ENCODE peak calls at places on chromosomes 3 and 15, in nine cellular contexts. C is CD8-positive, alpha-beta T cell; P is neural progenitor cell; N is OCI-LY7; Z is Peyer's patch; I is heart left ventricle; D is adrenal gland; E is HAP-1; B is prostate gland. J is an unnamed sample.
A peak's percentile ranks its signal among the peaks of the same experiment; 100 is the strongest.

GRCh38 chr15:70427531-70428120 is 329.9 kb upstream of the TLE3 start:
- DNase-seq in Z (no peak), C (no peak), P (no peak), D (no peak), E (no peak), N (no peak), I (no peak), B (no peak), J (peak; percentile 40)

GRCh38 chr15:47718474-47719440 is 1.5 kb downstream of the SEMA6D start:
- DNase-seq in I (peak; percentile 50), C (no peak), Z (no peak), B (peak; percentile 23), D (no peak), N (no peak), P (peak; percentile 59), E (peak; percentile 41), J (peak; percentile 8)

GRCh38 chr15:79595995-79596622 is 164.0 kb downstream of the MINAR1 start:
- DNase-seq in Z (no peak), P (peak; percentile 94), B (peak; percentile 22), C (no peak), N (peak; percentile 92), D (peak; percentile 83), E (peak; percentile 91), I (no peak), J (peak; percentile 84)

GRCh38 chr3:133885241-133885711 is 10.4 kb downstream of the RAB6B start:
- DNase-seq in N (no peak), B (no peak), C (no peak), P (no peak), Z (no peak), E (no peak), I (no peak), D (no peak), J (no peak)

GRCh38 chr3:53254810-53255359 is 937 bp downstream of the TKT start:
- DNase-seq in P (peak; percentile 88), D (peak; percentile 78), I (peak; percentile 80), C (peak; percentile 43), Z (peak; percentile 64), B (peak; percentile 69), N (peak; percentile 78), E (peak; percentile 89), J (peak; percentile 64)

GRCh38 chr3:179181021-179181472 is 32.9 kb downstream of the PIK3CA start:
- DNase-seq in D (no peak), N (no peak), Z (no peak), C (no peak), I (no peak), P (no peak), E (no peak), B (no peak), J (peak; percentile 75)

GRCh38 chr3:42830437-42831320 is 21.4 kb downstream of the ACKR2 start:
- DNase-seq in E (peak; percentile 24), B (no peak), C (no peak), D (no peak), P (peak; percentile 77), Z (no peak), I (no peak), N (peak; percentile 35), J (peak; percentile 75)

GRCh38 chr3:56753206-56753605 is 48.5 kb downstream of the ARHGEF3 start:
- DNase-seq in E (no peak), N (no peak), B (no peak), Z (no peak), D (no peak), I (no peak), C (no peak), P (no peak), J (no peak)

GRCh38 chr15:34754674-34755418 is at the start of gene GJD2:
- DNase-seq in E (peak; percentile 13), C (no peak), I (no peak), D (no peak), B (no peak), P (peak; percentile 89), Z (no peak), N (no peak), J (no peak)

GRCh38 chr3:48707157-48707556 is 9.9 kb downstream of the IP6K2 start:
- DNase-seq in D (no peak), E (no peak), I (no peak), C (no peak), P (no peak), Z (no peak), N (no peak), B (no peak), J (no peak)

GRCh38 chr15:95972136-95972553 is 358.4 kb upstream of the NR2F2 start:
- DNase-seq in N (no peak), E (no peak), I (peak; percentile 56), C (no peak), B (no peak), D (no peak), Z (no peak), P (no peak), J (peak; percentile 91)

GRCh38 chr3:111750278-111750884 is 108.7 kb upstream of the PHLDB2 start:
- DNase-seq in D (no peak), N (no peak), B (no peak), P (no peak), I (no peak), Z (no peak), C (no peak), E (no peak), J (no peak)

GRCh38 chr15:85700767-85701166 is 94.0 kb downstream of the KLHL25 start:
- DNase-seq in D (no peak), P (no peak), C (no peak), Z (no peak), I (no peak), N (no peak), B (no peak), E (no peak), J (no peak)

GRCh38 chr3:104788807-104789206 is 577.9 kb upstream of the ALCAM start:
- DNase-seq in N (no peak), E (no peak), I (no peak), D (no peak), Z (no peak), B (no peak), P (no peak), C (no peak), J (no peak)

GRCh38 chr3:141828487-141829284 is 47.8 kb upstream of the ATP1B3 start:
- DNase-seq in N (no peak), E (no peak), P (peak; percentile 27), B (peak; percentile 90), C (no peak), I (peak; percentile 53), D (peak; percentile 39), Z (no peak), J (peak; percentile 57)

GRCh38 chr3:52005571-52005986 is 9.9 kb upstream of the RPL29 start:
- DNase-seq in E (no peak), P (peak; percentile 57), N (no peak), Z (no peak), C (no peak), I (peak; percentile 43), B (no peak), D (peak; percentile 61), J (peak; percentile 65)

GRCh38 chr15:88470625-88471372 is 3.3 kb downstream of the MRPS11 start:
- DNase-seq in N (no peak), C (no peak), E (no peak), Z (no peak), P (no peak), I (no peak), D (no peak), B (no peak), J (no peak)

DNA sequence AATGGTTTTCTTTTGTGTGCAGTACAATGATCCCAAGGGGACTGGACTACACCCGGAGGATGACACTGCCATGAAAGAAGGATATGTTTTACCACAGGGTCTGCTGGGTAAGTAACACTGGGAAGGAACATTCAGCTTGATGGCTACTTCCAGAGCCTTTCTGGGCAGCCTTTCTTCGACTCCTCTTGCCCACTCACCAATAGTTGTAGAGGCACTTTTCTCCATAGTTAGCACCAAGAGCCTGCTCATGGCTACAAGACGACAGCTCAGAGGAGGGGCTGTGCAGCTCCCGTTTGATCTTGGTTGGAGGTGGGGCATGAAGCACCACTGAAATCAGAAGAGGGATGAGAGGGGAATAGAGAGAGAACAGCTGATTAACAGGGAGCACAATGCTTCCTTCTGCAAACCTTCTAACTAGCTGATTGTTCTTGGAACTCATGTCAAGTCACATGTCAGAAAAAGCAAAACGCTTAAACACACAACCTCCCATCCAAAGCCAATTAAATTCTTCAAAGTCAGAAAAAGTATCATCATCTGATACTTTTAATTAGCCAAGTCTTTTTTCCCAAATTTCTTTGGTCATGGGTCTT is 27.9 kb downstream of the ETV5 start:
- DNase-seq in C (no peak), I (no peak), Z (no peak), E (no peak), P (no peak), N (no peak), D (no peak), B (no peak), J (no peak)
- H3K4me1 ChIP-seq in C (no peaks in the 10 kb centered on the region), I (no peaks in the 10 kb centered on the region), Z (no peaks in the 10 kb centered on the region), E (peaks cover 2% of the 10 kb centered on the region), P (peaks cover 25% of the 10 kb centered on the region), N (no peaks in the 10 kb centered on the region), D (peaks cover 17% of the 10 kb centered on the region), B (no peaks in the 10 kb centered on the region), J (peaks cover 32% of the 10 kb centered on the region)

GRCh38 chr15:100925480-100925879 is 6.3 kb downstream of the LRRK1 start:
- DNase-seq in E (no peak), P (no peak), B (no peak), D (no peak), C (no peak), I (no peak), N (no peak), Z (no peak), J (no peak)
- H3K36me3 ChIP-seq in E (peaks cover 16% of the 10 kb centered on the region), P (no peaks in the 10 kb centered on the region), B (no peaks in the 10 kb centered on the region), D (no peaks in the 10 kb centered on the region), C (no peaks in the 10 kb centered on the region), I (peaks cover 52% of the 10 kb centered on the region), N (peaks cover 83% of the 10 kb centered on the region), Z (no peaks in the 10 kb centered on the region), J (no peaks in the 10 kb centered on the region)

DNA sequence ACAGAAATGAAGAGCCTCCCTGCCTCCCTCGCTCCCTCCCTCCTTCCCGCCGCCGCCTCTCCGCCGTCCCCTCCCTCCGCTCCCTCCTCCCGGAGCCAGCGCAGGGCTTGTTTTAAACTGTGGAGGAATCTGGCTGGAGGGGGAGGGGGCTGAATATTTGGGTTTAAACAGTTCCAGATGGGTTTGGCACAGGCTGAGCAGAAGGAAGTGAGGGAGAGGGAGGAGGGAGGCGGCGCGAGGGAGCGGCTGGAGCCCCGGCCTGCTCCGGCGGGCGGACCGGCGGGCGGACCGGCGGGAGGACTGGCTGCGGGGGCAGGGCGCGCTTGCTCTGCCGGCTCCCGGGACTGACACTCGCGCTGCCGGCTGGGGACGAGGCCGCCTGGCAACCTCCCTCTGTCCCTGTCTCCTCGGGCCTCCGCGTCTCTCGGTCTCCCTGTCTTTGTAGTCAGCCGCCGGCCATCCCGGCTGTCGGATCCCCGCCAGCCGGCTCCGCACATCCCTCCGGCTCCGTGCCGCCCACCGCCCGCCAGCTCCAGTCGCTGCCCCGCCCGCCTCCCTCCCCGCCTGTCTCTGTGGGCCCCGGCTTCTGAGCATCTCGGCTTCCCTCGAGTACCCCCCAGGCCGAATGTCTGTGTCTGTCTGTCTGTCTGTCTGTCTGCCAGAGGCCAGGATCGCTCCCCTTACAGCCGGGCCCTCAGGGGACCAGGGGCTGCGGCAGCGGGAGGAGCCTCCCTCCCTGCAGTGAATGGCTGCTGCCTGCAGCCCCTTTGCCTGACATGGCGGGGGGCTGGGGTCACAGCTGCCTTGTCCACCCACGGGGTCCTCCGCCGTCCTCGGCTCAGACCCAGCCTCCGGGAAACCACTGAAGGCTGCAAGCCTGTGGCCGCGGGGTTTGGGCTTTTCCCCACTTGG is 7.6 kb downstream of the EPHB3 start:
- DNase-seq in D (peak; percentile 72), N (no peak), B (peak; percentile 70), Z (peak; percentile 26), P (peak; percentile 72), E (peak; percentile 86), C (no peak), I (peak; percentile 91), J (peak; percentile 71)
- H3K4me1 ChIP-seq in D (peaks cover 22% of the 10 kb centered on the region), N (no peaks in the 10 kb centered on the region), B (peaks cover 34% of the 10 kb centered on the region), Z (peaks cover 14% of the 10 kb centered on the region), P (peaks cover 40% of the 10 kb centered on the region), E (peaks cover 47% of the 10 kb centered on the region), C (peaks cover 5% of the 10 kb centered on the region), I (peaks cover 8% of the 10 kb centered on the region), J (peaks cover 74% of the 10 kb centered on the region)

GRCh38 chr15:72474466-72474911 is 359 bp downstream of the ARIH1 start:
- DNase-seq in P (no peak), E (peak; percentile 62), I (no peak), N (no peak), B (no peak), D (no peak), C (no peak), Z (no peak), J (no peak)
- H3K36me3 ChIP-seq in P (peaks cover 14% of the 10 kb centered on the region), E (peaks cover 38% of the 10 kb centered on the region), I (peaks cover 35% of the 10 kb centered on the region), N (peaks cover 44% of the 10 kb centered on the region), B (no peaks in the 10 kb centered on the region), D (no peaks in the 10 kb centered on the region), C (no peaks in the 10 kb centered on the region), Z (no peaks in the 10 kb centered on the region), J (peaks cover 6% of the 10 kb centered on the region)

J was measured in cardiac muscle cell.